ENCODE peak calls at places on chromosome 12, in nine cellular contexts. One of them, this sample, is unnamed.

GRCh38 chr12:109131522-109132050 is 15.2 kb downstream of the ACACB start:
- ATAC-seq in activated CD4-positive, alpha-beta T cell treated with anti-CD3 and anti-CD28 coated beads for 36 hours: no peak
- ATAC-seq in memory B cell: no peak
- ATAC-seq in T-cell: no peak
- ATAC-seq in right cardiac atrium: peak
- ATAC-seq in heart right ventricle: peak
- ATAC-seq in activated CD8-positive, alpha-beta T cell treated with anti-CD3 and anti-CD28 coated beads for 36 hours: no peak
- ATAC-seq in PC-3: no peak
- ATAC-seq in naive thymus-derived CD8-positive, alpha-beta T cell: no peak
- ATAC-seq in this sample: no peak

GRCh38 chr12:132597333-132598283 is 12.8 kb downstream of the LRCOL1 start:
- ATAC-seq in activated CD4-positive, alpha-beta T cell treated with anti-CD3 and anti-CD28 coated beads for 36 hours: peak
- ATAC-seq in memory B cell: peak
- ATAC-seq in T-cell: no peak
- ATAC-seq in right cardiac atrium: no peak
- ATAC-seq in heart right ventricle: no peak
- ATAC-seq in activated CD8-positive, alpha-beta T cell treated with anti-CD3 and anti-CD28 coated beads for 36 hours: peak
- ATAC-seq in PC-3: no peak
- ATAC-seq in naive thymus-derived CD8-positive, alpha-beta T cell: no peak
- ATAC-seq in this sample: no peak

GRCh38 chr12:71646512-71646911 is 17.1 kb downstream of the ZFC3H1 start:
- ATAC-seq in activated CD4-positive, alpha-beta T cell treated with anti-CD3 and anti-CD28 coated beads for 36 hours: no peak
- ATAC-seq in memory B cell: no peak
- ATAC-seq in T-cell: no peak
- ATAC-seq in right cardiac atrium: no peak
- ATAC-seq in heart right ventricle: no peak
- ATAC-seq in activated CD8-positive, alpha-beta T cell treated with anti-CD3 and anti-CD28 coated beads for 36 hours: no peak
- ATAC-seq in PC-3: no peak
- ATAC-seq in naive thymus-derived CD8-positive, alpha-beta T cell: no peak
- ATAC-seq in this sample: no peak

GRCh38 chr12:51198568-51199400 is 19.1 kb downstream of the POU6F1 start:
- ATAC-seq in activated CD4-positive, alpha-beta T cell treated with anti-CD3 and anti-CD28 coated beads for 36 hours: no peak
- ATAC-seq in memory B cell: no peak
- ATAC-seq in T-cell: no peak
- ATAC-seq in right cardiac atrium: no peak
- ATAC-seq in heart right ventricle: no peak
- ATAC-seq in activated CD8-positive, alpha-beta T cell treated with anti-CD3 and anti-CD28 coated beads for 36 hours: no peak
- ATAC-seq in PC-3: no peak
- ATAC-seq in naive thymus-derived CD8-positive, alpha-beta T cell: no peak
- ATAC-seq in this sample: no peak

GRCh38 chr12:112590281-112590680 is 171.5 kb downstream of the PTPN11 start:
- ATAC-seq in activated CD4-positive, alpha-beta T cell treated with anti-CD3 and anti-CD28 coated beads for 36 hours: no peak
- ATAC-seq in memory B cell: no peak
- ATAC-seq in T-cell: no peak
- ATAC-seq in right cardiac atrium: no peak
- ATAC-seq in heart right ventricle: no peak
- ATAC-seq in activated CD8-positive, alpha-beta T cell treated with anti-CD3 and anti-CD28 coated beads for 36 hours: no peak
- ATAC-seq in PC-3: peak
- ATAC-seq in naive thymus-derived CD8-positive, alpha-beta T cell: no peak
- ATAC-seq in this sample: no peak

GRCh38 chr12:56231184-56231582 is 1.3 kb downstream of the SLC39A5 start:
- ATAC-seq in activated CD4-positive, alpha-beta T cell treated with anti-CD3 and anti-CD28 coated beads for 36 hours: no peak
- ATAC-seq in memory B cell: no peak
- ATAC-seq in T-cell: no peak
- ATAC-seq in right cardiac atrium: peak
- ATAC-seq in heart right ventricle: no peak
- ATAC-seq in activated CD8-positive, alpha-beta T cell treated with anti-CD3 and anti-CD28 coated beads for 36 hours: no peak
- ATAC-seq in PC-3: no peak
- ATAC-seq in naive thymus-derived CD8-positive, alpha-beta T cell: no peak
- ATAC-seq in this sample: no peak

GRCh38 chr12:26748741-26749431 is 84.1 kb downstream of the ITPR2 start:
- ATAC-seq in activated CD4-positive, alpha-beta T cell treated with anti-CD3 and anti-CD28 coated beads for 36 hours: peak
- ATAC-seq in memory B cell: no peak
- ATAC-seq in T-cell: no peak
- ATAC-seq in right cardiac atrium: no peak
- ATAC-seq in heart right ventricle: no peak
- ATAC-seq in activated CD8-positive, alpha-beta T cell treated with anti-CD3 and anti-CD28 coated beads for 36 hours: peak
- ATAC-seq in PC-3: peak
- ATAC-seq in naive thymus-derived CD8-positive, alpha-beta T cell: no peak
- ATAC-seq in this sample: peak

GRCh38 chr12:54378791-54379400 is 5.6 kb downstream of the ZNF385A start:
- ATAC-seq in activated CD4-positive, alpha-beta T cell treated with anti-CD3 and anti-CD28 coated beads for 36 hours: no peak
- ATAC-seq in memory B cell: peak
- ATAC-seq in T-cell: peak
- ATAC-seq in right cardiac atrium: peak
- ATAC-seq in heart right ventricle: peak
- ATAC-seq in activated CD8-positive, alpha-beta T cell treated with anti-CD3 and anti-CD28 coated beads for 36 hours: no peak
- ATAC-seq in PC-3: peak
- ATAC-seq in naive thymus-derived CD8-positive, alpha-beta T cell: peak
- ATAC-seq in this sample: no peak

GRCh38 chr12:15193927-15194326 is 27.3 kb downstream of the RERG start:
- ATAC-seq in activated CD4-positive, alpha-beta T cell treated with anti-CD3 and anti-CD28 coated beads for 36 hours: no peak
- ATAC-seq in memory B cell: no peak
- ATAC-seq in T-cell: no peak
- ATAC-seq in right cardiac atrium: no peak
- ATAC-seq in heart right ventricle: no peak
- ATAC-seq in activated CD8-positive, alpha-beta T cell treated with anti-CD3 and anti-CD28 coated beads for 36 hours: no peak
- ATAC-seq in PC-3: no peak
- ATAC-seq in naive thymus-derived CD8-positive, alpha-beta T cell: no peak
- ATAC-seq in this sample: no peak

GRCh38 chr12:124543591-124544310 is 23.7 kb downstream of the NCOR2 start:
- ATAC-seq in activated CD4-positive, alpha-beta T cell treated with anti-CD3 and anti-CD28 coated beads for 36 hours: no peak
- ATAC-seq in memory B cell: peak
- ATAC-seq in T-cell: no peak
- ATAC-seq in right cardiac atrium: peak
- ATAC-seq in heart right ventricle: peak
- ATAC-seq in activated CD8-positive, alpha-beta T cell treated with anti-CD3 and anti-CD28 coated beads for 36 hours: no peak
- ATAC-seq in PC-3: no peak
- ATAC-seq in naive thymus-derived CD8-positive, alpha-beta T cell: peak
- ATAC-seq in this sample: no peak

GRCh38 chr12:70068743-70069142 is 174.5 kb upstream of the CNOT2 start:
- ATAC-seq in activated CD4-positive, alpha-beta T cell treated with anti-CD3 and anti-CD28 coated beads for 36 hours: no peak
- ATAC-seq in memory B cell: peak
- ATAC-seq in T-cell: no peak
- ATAC-seq in right cardiac atrium: no peak
- ATAC-seq in heart right ventricle: no peak
- ATAC-seq in activated CD8-positive, alpha-beta T cell treated with anti-CD3 and anti-CD28 coated beads for 36 hours: no peak
- ATAC-seq in PC-3: no peak
- ATAC-seq in naive thymus-derived CD8-positive, alpha-beta T cell: no peak
- ATAC-seq in this sample: no peak

GRCh38 chr12:28189774-28190320 is 409 bp upstream of the CCDC91 start:
- ATAC-seq in activated CD4-positive, alpha-beta T cell treated with anti-CD3 and anti-CD28 coated beads for 36 hours: no peak
- ATAC-seq in memory B cell: no peak
- ATAC-seq in T-cell: no peak
- ATAC-seq in right cardiac atrium: no peak
- ATAC-seq in heart right ventricle: no peak
- ATAC-seq in activated CD8-positive, alpha-beta T cell treated with anti-CD3 and anti-CD28 coated beads for 36 hours: no peak
- ATAC-seq in PC-3: no peak
- ATAC-seq in naive thymus-derived CD8-positive, alpha-beta T cell: no peak
- ATAC-seq in this sample: no peak

This sample was measured in activated CD4-positive, CD25-positive, alpha-beta regulatory T cell treated with anti-CD3 and anti-CD28 coated beads, Interleukin-2, amount 50 U/mL, for 24 hours.